ENCODE peak calls at places on chromosomes 6 and 20, in ten cellular contexts. B is suprapubic skin, K is A549, U is sigmoid colon, N is ovary, J is GM12878, H is H1, R is K562, Q is tibial nerve, T is SK-N-SH. M is an unnamed sample.

GRCh38 chr6:30618270-30618787 is 689 bp downstream of the MRPS18B start:
- DNase-seq in B (no peak), K (no peak), U (peak), N (no peak), J (no peak), H (no peak), R (no peak), Q (no peak), T (no peak), M (no peak)

GRCh38 chr20:32438331-32438858 is 80.3 kb downstream of the ASXL1 start:
- DNase-seq in B (no peak), K (no peak), U (no peak), N (no peak), J (no peak), H (no peak), R (no peak), Q (no peak), T (no peak), M (no peak)

GRCh38 chr6:26392932-26393636 is 9.0 kb upstream of the BTN3A1 start:
- DNase-seq in B (no peak), K (no peak), U (no peak), N (no peak), J (no peak), H (no peak), R (no peak), Q (no peak), T (peak), M (no peak)

GRCh38 chr6:130933712-130934200 is 106.5 kb downstream of the SMLR1 start:
- DNase-seq in B (no peak), K (peak), U (no peak), N (no peak), J (no peak), H (no peak), R (no peak), Q (no peak), T (no peak), M (no peak)

GRCh38 chr6:35681298-35681697 is 7.4 kb downstream of the FKBP5 start:
- DNase-seq in B (no peak), K (no peak), U (no peak), N (no peak), J (no peak), H (no peak), R (no peak), Q (no peak), T (no peak), M (no peak)

GRCh38 chr6:8539446-8539845 is 104.1 kb upstream of the SLC35B3 start:
- DNase-seq in B (no peak), K (peak), U (no peak), N (no peak), J (no peak), H (no peak), R (no peak), Q (no peak), T (peak), M (no peak)

GRCh38 chr6:150008588-150008987 is 16.7 kb downstream of the RAET1L start:
- DNase-seq in B (peak), K (no peak), U (no peak), N (no peak), J (no peak), H (no peak), R (peak), Q (no peak), T (no peak), M (no peak)

GRCh38 chr6:46376562-46376969 is 114.7 kb downstream of the RCAN2 start:
- DNase-seq in B (no peak), K (no peak), U (no peak), N (no peak), J (peak), H (no peak), R (no peak), Q (no peak), T (no peak), M (no peak)

GRCh38 chr20:4795394-4795793 is 73.7 kb downstream of the PRND start:
- DNase-seq in B (no peak), K (peak), U (no peak), N (no peak), J (no peak), H (no peak), R (peak), Q (peak), T (no peak), M (no peak)

GRCh38 chr6:80541186-80541585 is 434.7 kb downstream of the BCKDHB start:
- DNase-seq in B (no peak), K (peak), U (no peak), N (no peak), J (no peak), H (no peak), R (no peak), Q (no peak), T (no peak), M (no peak)

GRCh38 chr6:153090241-153090930 is 40.7 kb downstream of the RGS17 start:
- DNase-seq in B (no peak), K (peak), U (no peak), N (no peak), J (no peak), H (no peak), R (no peak), Q (no peak), T (no peak), M (no peak)

GRCh38 chr6:77173472-77174074 is 289.7 kb downstream of the HTR1B start:
- DNase-seq in B (no peak), K (peak), U (no peak), N (no peak), J (no peak), H (peak), R (no peak), Q (no peak), T (peak), M (no peak)

GRCh38 chr20:46746972-46747371 is 37.5 kb downstream of the SLC2A10 start:
- DNase-seq in B (no peak), K (peak), U (peak), N (no peak), J (no peak), H (no peak), R (no peak), Q (no peak), T (no peak), M (no peak)

GRCh38 chr6:166752097-166752496 is 125.0 kb upstream of the RPS6KA2 start:
- DNase-seq in B (no peak), K (no peak), U (no peak), N (no peak), J (peak), H (no peak), R (no peak), Q (no peak), T (no peak), M (no peak)

GRCh38 chr6:131694832-131695426 is 6.3 kb downstream of the OR2A4 start:
- DNase-seq in B (no peak), K (peak), U (no peak), N (peak), J (no peak), H (peak), R (peak), Q (peak), T (peak), M (no peak)

GRCh38 chr6:25199544-25199943 is 79.6 kb upstream of the CARMIL1 start:
- DNase-seq in B (no peak), K (no peak), U (no peak), N (no peak), J (no peak), H (no peak), R (no peak), Q (no peak), T (no peak), M (no peak)

GRCh38 chr6:53119349-53119748 is 29.3 kb downstream of the GCM1 start:
- DNase-seq in B (no peak), K (peak), U (no peak), N (no peak), J (no peak), H (no peak), R (no peak), Q (no peak), T (no peak), M (no peak)

GRCh38 chr6:75156186-75156878 is 49.5 kb downstream of the COL12A1 start:
- DNase-seq in B (no peak), K (no peak), U (no peak), N (no peak), J (no peak), H (no peak), R (no peak), Q (no peak), T (no peak), M (no peak)

GRCh38 chr6:56370591-56371198 is 123.3 kb upstream of the COL21A1 start:
- DNase-seq in B (no peak), K (peak), U (peak), N (peak), J (peak), H (no peak), R (no peak), Q (peak), T (peak), M (no peak)

GRCh38 chr6:64170326-64170725 is 534.7 kb downstream of the PHF3 start:
- DNase-seq in B (no peak), K (no peak), U (no peak), N (no peak), J (no peak), H (no peak), R (no peak), Q (no peak), T (no peak), M (no peak)

GRCh38 chr20:24465730-24466129 is 3.7 kb upstream of the SYNDIG1 start:
- DNase-seq in B (no peak), K (no peak), U (peak), N (no peak), J (no peak), H (no peak), R (no peak), Q (no peak), T (no peak), M (no peak)

GRCh38 chr6:151254451-151255081 is 14.8 kb downstream of the AKAP12 start:
- DNase-seq in B (no peak), K (peak), U (no peak), N (no peak), J (no peak), H (no peak), R (no peak), Q (no peak), T (no peak), M (no peak)

GRCh38 chr6:27545271-27546046 is 72.6 kb upstream of the ZNF184 start:
- DNase-seq in B (no peak), K (peak), U (no peak), N (no peak), J (peak), H (peak), R (peak), Q (no peak), T (no peak), M (no peak)

GRCh38 chr6:151313060-151313459 is 73.3 kb downstream of the AKAP12 start:
- DNase-seq in B (no peak), K (no peak), U (no peak), N (no peak), J (no peak), H (no peak), R (no peak), Q (no peak), T (no peak), M (no peak)

GRCh38 chr6:19759117-19759880 is 77.9 kb upstream of the ID4 start:
- DNase-seq in B (no peak), K (peak), U (no peak), N (no peak), J (no peak), H (no peak), R (no peak), Q (no peak), T (no peak), M (no peak)

GRCh38 chr6:61622601-61623000 is 663.4 kb downstream of the KHDRBS2 start:
- DNase-seq in B (no peak), K (no peak), U (no peak), N (no peak), J (no peak), H (no peak), R (no peak), Q (no peak), T (no peak), M (no peak)

GRCh38 chr20:58695084-58695722 is 2.6 kb downstream of the NPEPL1 start:
- DNase-seq in B (no peak), K (no peak), U (no peak), N (peak), J (no peak), H (no peak), R (no peak), Q (no peak), T (no peak), M (no peak)

GRCh38 chr6:45328523-45328922 is 393 bp downstream of the RUNX2 start:
- DNase-seq in B (no peak), K (no peak), U (no peak), N (no peak), J (no peak), H (no peak), R (no peak), Q (no peak), T (no peak), M (no peak)
- TF ChIP-seq EP300 in B (no peak), K (no peak), U (no peak), N (no peak), J (no peak), H (no peak), R (no peak), Q (no peak), T (no peak), M (no peak)

GRCh38 chr6:16238658-16239089 is 287 bp downstream of the GMPR start:
- DNase-seq in B (peak), K (no peak), U (no peak), N (no peak), J (no peak), H (no peak), R (peak), Q (peak), T (peak), M (no peak)

GRCh38 chr6:16238057-16238657 is at the start of gene GMPR:
- DNase-seq in B (peak), K (no peak), U (peak), N (peak), J (no peak), H (no peak), R (peak), Q (peak), T (peak), M (no peak)

GRCh38 chr6:16237242-16237641 is 1.1 kb upstream of the GMPR start:
- DNase-seq in B (no peak), K (no peak), U (no peak), N (no peak), J (no peak), H (no peak), R (no peak), Q (no peak), T (no peak), M (no peak)

GRCh38 chr6:16236009-16236501 is 2.3 kb upstream of the GMPR start:
- DNase-seq in B (no peak), K (no peak), U (no peak), N (no peak), J (no peak), H (no peak), R (no peak), Q (no peak), T (no peak), M (no peak)

DNA sequence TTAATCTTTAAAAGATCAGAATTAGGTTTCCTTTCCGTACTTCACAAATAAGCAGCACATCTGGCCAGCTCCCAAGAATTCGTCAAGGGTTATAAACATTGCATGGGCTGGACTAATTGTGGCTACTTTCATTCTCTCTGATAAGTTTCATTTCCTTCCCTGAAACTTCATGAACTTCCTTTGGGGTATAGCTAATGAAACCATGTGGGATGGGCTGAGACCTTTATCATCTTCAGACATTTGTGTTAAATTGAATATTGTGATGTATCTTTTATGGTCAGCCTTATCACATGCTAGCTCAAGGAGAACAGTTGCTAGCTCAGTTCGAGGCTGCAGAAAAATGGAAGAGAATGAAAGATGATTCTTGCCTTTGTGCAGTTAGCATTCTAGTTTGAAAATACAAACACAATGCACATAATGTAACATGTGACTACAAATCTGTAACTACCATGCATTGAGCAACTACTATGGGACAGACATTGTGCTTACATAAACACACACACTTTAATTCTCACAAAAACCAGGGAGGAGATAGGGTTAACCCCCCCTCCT is 1.7 kb upstream of the GMPR start:
- DNase-seq in B (no peak), K (no peak), U (peak), N (no peak), J (peak), H (no peak), R (peak), Q (peak), T (no peak), M (no peak)
- TF ChIP-seq EP300 in B (no peak), K (no peak), U (no peak), N (no peak), J (no peak), H (no peak), R (peak), Q (no peak), T (no peak), M (no peak)

DNA sequence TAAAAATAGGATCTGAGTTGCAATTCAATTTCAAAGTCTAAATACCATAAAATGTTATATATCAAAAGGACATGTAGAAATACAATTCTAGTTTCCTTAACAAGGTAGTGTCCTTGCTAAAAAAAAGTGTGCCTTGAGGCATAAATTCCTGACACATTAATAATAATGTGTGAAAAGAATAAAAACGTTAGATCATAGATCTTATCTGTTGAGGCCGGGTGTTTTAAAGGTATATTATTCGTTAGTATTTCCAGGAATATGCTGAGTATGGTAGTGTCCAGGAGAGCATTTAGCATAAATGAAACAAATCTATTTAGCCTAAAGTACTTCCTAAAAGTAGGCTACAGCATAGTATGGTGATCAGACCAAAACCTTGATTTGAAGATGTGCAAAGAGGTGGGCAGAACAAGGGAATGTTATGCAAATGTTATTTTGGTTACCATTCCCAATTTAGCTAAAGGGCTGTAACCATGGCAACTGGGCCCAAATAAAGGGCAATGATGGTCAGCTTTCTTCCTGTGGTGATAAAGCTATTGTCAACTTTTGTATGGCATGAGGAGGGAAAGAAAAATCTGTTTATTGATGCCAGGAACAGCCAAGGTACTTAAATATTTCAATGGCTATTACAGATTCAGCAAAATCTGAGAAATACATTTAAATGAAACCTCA is 18.9 kb downstream of the MKKS start:
- DNase-seq in B (no peak), K (peak), U (no peak), N (no peak), J (no peak), H (no peak), R (no peak), Q (no peak), T (no peak), M (no peak)
- TF ChIP-seq EP300 in B (no peak), K (no peak), U (no peak), N (no peak), J (no peak), H (no peak), R (no peak), Q (no peak), T (no peak), M (no peak)

DNA sequence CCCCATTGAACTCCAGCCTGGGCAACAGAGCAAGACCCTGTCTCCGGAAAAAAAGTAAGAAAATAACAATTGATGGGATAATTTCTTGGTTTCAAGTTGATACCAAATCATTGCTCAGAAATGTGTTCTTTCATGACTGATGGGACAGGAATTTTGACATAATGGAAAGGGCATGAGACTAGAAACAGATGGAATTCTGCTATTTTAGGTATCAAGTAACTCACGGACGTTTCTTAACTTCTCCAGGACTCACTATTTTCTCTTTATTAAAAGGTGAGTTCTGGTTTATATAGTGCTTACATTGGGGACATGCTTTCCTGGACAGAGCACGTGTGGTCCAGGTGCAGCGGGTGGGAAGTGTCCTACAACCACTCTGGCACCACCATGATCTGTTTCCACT is 6.0 kb upstream of the DSP start:
- DNase-seq in B (no peak), K (no peak), U (no peak), N (no peak), J (no peak), H (no peak), R (no peak), Q (no peak), T (no peak), M (no peak)
- TF ChIP-seq EP300 in B (no peak), K (no peak), U (no peak), N (no peak), J (no peak), H (no peak), R (no peak), Q (no peak), T (no peak), M (no peak)

GRCh38 chr6:105504660-105505059 is 101.8 kb upstream of the PREP start:
- DNase-seq in B (no peak), K (no peak), U (peak), N (no peak), J (no peak), H (no peak), R (no peak), Q (no peak), T (no peak), M (no peak)
- TF ChIP-seq EP300 in B (no peak), K (no peak), U (no peak), N (no peak), J (no peak), H (no peak), R (no peak), Q (no peak), T (no peak), M (no peak)

DNA sequence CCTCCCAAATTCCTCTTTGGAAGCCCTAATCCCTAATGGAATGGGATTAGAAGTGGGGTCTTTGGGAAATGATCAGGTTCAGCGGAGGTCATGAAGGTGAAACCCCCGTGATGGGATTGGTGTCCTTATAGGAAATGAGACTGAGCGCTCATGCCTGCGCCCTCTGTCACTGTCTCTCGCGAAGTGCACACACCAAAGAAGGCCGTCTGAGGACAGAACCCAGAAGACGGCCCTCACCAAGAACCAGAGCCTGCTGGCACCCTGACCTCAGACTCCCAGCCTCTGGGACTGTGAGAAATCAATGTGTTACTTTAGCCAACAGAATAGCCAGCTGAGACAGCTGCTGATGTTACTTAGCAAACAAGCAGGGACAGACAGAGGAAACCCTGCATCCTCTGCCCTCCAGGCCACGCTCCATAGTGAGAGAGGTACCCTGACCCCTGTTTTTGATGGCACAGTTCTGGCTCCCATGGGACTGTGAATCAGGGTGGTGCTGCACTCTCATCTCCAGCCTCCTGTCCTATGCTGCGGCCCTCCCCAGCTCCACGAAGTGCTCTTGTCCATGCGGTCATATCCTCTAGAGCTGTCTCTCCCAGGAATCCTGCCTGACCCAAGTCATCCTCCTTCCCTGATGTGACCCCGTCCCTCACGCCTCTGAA is 369.3 kb downstream of the ZFAND3 start:
- DNase-seq in B (no peak), K (no peak), U (no peak), N (no peak), J (no peak), H (no peak), R (no peak), Q (no peak), T (no peak), M (no peak)
- TF ChIP-seq EP300 in B (no peak), K (no peak), U (no peak), N (no peak), J (no peak), H (no peak), R (no peak), Q (no peak), T (no peak), M (no peak)

M was measured in esophagus muscularis mucosa.